ENCODE peak calls at places on chromosomes 7 and 10, in four cellular contexts. One of them, this sample, is unnamed.
A peak's percentile ranks its signal among the peaks of the same experiment; 100 is the strongest.

GRCh38 chr7:123198668-123199652 is 809 bp downstream of the SLC13A1 start:
- DNase-seq in WTC11: no peak
- DNase-seq in SK-N-SH: no peak
- DNase-seq in K562: no peak
- DNase-seq in this sample: no peak

GRCh38 chr10:119538632-119539358 is 3.7 kb downstream of the RGS10 start:
- DNase-seq in WTC11: no peak
- DNase-seq in SK-N-SH: no peak
- DNase-seq in K562: peak; percentile 77
- DNase-seq in this sample: no peak

GRCh38 chr10:25294032-25294926 is 119.5 kb downstream of the GPR158 start:
- DNase-seq in WTC11: no peak
- DNase-seq in SK-N-SH: no peak
- DNase-seq in K562: no peak
- DNase-seq in this sample: no peak

GRCh38 chr7:138848056-138848975 is 50.3 kb upstream of the ATP6V0A4 start:
- DNase-seq in WTC11: no peak
- DNase-seq in SK-N-SH: no peak
- DNase-seq in K562: no peak
- DNase-seq in this sample: no peak

GRCh38 chr7:108380527-108380926 is 75.7 kb downstream of the NRCAM start:
- DNase-seq in WTC11: no peak
- DNase-seq in SK-N-SH: no peak
- DNase-seq in K562: no peak
- DNase-seq in this sample: no peak

GRCh38 chr7:41570766-41571165 is 132.1 kb downstream of the INHBA start:
- DNase-seq in WTC11: no peak
- DNase-seq in SK-N-SH: no peak
- DNase-seq in K562: no peak
- DNase-seq in this sample: no peak

GRCh38 chr7:44990520-44991023 is 9.4 kb upstream of the CCM2 start:
- DNase-seq in WTC11: no peak
- DNase-seq in SK-N-SH: no peak
- DNase-seq in K562: no peak
- DNase-seq in this sample: no peak

GRCh38 chr10:131077724-131078123 is 233.8 kb downstream of the TCERG1L start:
- DNase-seq in WTC11: no peak
- DNase-seq in SK-N-SH: no peak
- DNase-seq in K562: no peak
- DNase-seq in this sample: no peak

GRCh38 chr10:120458432-120458831 is 1.4 kb downstream of the PLPP4 start:
- DNase-seq in WTC11: no peak
- DNase-seq in SK-N-SH: no peak
- DNase-seq in K562: no peak
- DNase-seq in this sample: no peak

GRCh38 chr7:111063166-111063565 is 27.8 kb upstream of the LRRN3 start:
- DNase-seq in WTC11: no peak
- DNase-seq in SK-N-SH: no peak
- DNase-seq in K562: no peak
- DNase-seq in this sample: no peak

GRCh38 chr7:32318300-32319018 is 171.7 kb downstream of the LSM5 start:
- DNase-seq in WTC11: peak; percentile 12
- DNase-seq in SK-N-SH: no peak
- DNase-seq in K562: no peak
- DNase-seq in this sample: no peak

GRCh38 chr10:31358688-31359330 is 39.8 kb downstream of the ZEB1 start:
- DNase-seq in WTC11: no peak
- DNase-seq in SK-N-SH: no peak
- DNase-seq in K562: no peak
- DNase-seq in this sample: no peak

GRCh38 chr7:15853832-15854470 is 167.5 kb upstream of the MEOX2 start:
- DNase-seq in WTC11: no peak
- DNase-seq in SK-N-SH: no peak
- DNase-seq in K562: no peak
- DNase-seq in this sample: no peak

GRCh38 chr10:129853236-129853946 is 110.7 kb downstream of the EBF3 start:
- DNase-seq in WTC11: no peak
- DNase-seq in SK-N-SH: peak; percentile 48
- DNase-seq in K562: peak; percentile 9
- DNase-seq in this sample: no peak

GRCh38 chr10:43362191-43362839 is 9.1 kb upstream of the FXYD4 start:
- DNase-seq in WTC11: peak; percentile 96
- DNase-seq in SK-N-SH: peak; percentile 98
- DNase-seq in K562: no peak
- DNase-seq in this sample: peak; percentile 75

GRCh38 chr10:77789861-77790260 is 136.7 kb downstream of the DLG5 start:
- DNase-seq in WTC11: no peak
- DNase-seq in SK-N-SH: no peak
- DNase-seq in K562: no peak
- DNase-seq in this sample: no peak

GRCh38 chr7:410395-410910 is 109.2 kb downstream of the PDGFA start:
- DNase-seq in WTC11: peak; percentile 8
- DNase-seq in SK-N-SH: peak; percentile 38
- DNase-seq in K562: no peak
- DNase-seq in this sample: no peak
- TF ChIP-seq CTCF in WTC11: no peak
- TF ChIP-seq CTCF in SK-N-SH: no peak
- TF ChIP-seq CTCF in K562: no peak
- TF ChIP-seq CTCF in this sample: no peak

GRCh38 chr10:35797187-35797586 is 155.1 kb upstream of the FZD8 start:
- DNase-seq in WTC11: no peak
- DNase-seq in SK-N-SH: no peak
- DNase-seq in K562: no peak
- DNase-seq in this sample: no peak

GRCh38 chr10:35794703-35795102 is 152.6 kb upstream of the FZD8 start:
- DNase-seq in WTC11: peak; percentile 22
- DNase-seq in SK-N-SH: no peak
- DNase-seq in K562: no peak
- DNase-seq in this sample: no peak

GRCh38 chr10:35795131-35795819 is 153.2 kb upstream of the FZD8 start:
- DNase-seq in WTC11: no peak
- DNase-seq in SK-N-SH: no peak
- DNase-seq in K562: no peak
- DNase-seq in this sample: no peak

GRCh38 chr10:35789996-35790395 is 147.9 kb upstream of the FZD8 start:
- DNase-seq in WTC11: no peak
- DNase-seq in SK-N-SH: no peak
- DNase-seq in K562: no peak
- DNase-seq in this sample: no peak

GRCh38 chr10:35792301-35792700 is 150.2 kb upstream of the FZD8 start:
- DNase-seq in WTC11: no peak
- DNase-seq in SK-N-SH: no peak
- DNase-seq in K562: no peak
- DNase-seq in this sample: no peak
- TF ChIP-seq USF1 in WTC11: no peak
- TF ChIP-seq USF1 in SK-N-SH: no peak
- TF ChIP-seq USF1 in K562: no peak
- TF ChIP-seq USF1 in this sample: no peak

DNA sequence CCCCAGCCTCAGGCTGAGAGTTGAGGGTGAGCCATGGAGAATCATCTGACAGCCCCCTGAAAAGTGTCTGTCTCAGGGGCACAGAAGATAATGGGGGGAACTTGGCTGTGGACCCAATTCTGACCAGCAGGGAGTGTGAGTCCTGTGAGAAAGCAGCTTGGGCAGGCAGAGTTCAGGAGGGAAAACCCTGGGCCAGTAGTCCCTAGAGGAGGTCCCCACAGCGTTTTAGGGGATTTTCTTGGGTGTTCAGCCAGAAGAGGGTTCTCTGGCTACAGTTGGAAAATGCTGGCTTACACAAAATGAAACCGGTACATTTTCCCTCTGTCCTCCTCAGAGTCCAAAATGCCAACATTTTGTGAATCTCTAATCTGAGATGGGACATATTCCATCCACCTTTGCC is 35.8 kb upstream of the TRIM8 start:
- DNase-seq in WTC11: no peak
- DNase-seq in SK-N-SH: no peak
- DNase-seq in K562: peak; percentile 45
- DNase-seq in this sample: peak; percentile 21
- TF ChIP-seq CTCF in WTC11: no peak
- TF ChIP-seq CTCF in SK-N-SH: no peak
- TF ChIP-seq CTCF in K562: peak; percentile 34
- TF ChIP-seq CTCF in this sample: peak; percentile 53

DNA sequence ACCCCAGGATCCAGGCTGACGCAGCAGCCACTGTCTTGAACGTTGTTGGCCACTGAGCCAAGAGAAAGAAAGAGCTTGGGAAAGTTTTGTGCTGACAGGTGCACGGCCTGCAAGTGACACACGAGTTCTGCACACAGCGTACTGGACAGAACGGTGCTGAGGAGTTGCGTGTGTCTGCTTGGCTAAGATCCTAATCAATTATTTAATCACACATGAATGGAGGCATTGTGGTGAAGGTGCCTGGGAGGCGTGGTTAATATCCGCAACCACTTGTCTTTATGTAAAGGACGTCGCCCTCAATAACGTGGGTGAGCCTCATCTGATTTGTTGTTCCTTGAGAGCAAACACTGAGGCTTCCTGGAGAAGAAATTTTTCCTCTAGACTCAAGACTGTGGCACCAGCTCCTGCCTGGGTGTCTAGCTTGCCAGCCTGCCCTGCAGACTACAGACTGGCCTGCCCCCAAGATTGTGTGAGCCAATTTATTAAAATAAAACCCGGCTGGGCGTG is 16.6 kb upstream of the GNA12 start:
- DNase-seq in WTC11: no peak
- DNase-seq in SK-N-SH: no peak
- DNase-seq in K562: no peak
- DNase-seq in this sample: no peak
- TF ChIP-seq USF1 in WTC11: no peak
- TF ChIP-seq USF1 in SK-N-SH: no peak
- TF ChIP-seq USF1 in K562: no peak
- TF ChIP-seq USF1 in this sample: no peak

DNA sequence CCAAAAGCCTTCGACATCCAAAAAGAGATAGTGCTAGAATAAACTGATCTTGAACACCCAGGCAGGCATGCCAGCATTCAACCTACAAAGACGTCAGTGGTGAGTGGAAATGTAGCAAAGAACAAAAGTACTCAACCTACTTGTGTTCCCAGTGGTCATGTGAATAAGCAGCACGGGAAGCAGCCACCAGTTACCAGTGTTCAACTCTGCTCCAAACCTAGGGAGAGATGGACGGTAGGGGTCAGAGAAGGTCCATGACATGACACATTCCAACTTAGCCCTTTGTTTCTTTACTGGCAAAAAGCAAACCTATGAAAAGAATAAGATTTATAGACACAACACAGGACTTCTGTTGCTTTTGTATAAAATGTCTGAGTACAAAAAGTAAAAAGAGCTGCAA is 511.4 kb downstream of the XPNPEP1 start:
- DNase-seq in WTC11: no peak
- DNase-seq in SK-N-SH: no peak
- DNase-seq in K562: no peak
- DNase-seq in this sample: no peak
- TF ChIP-seq CTCF in WTC11: no peak
- TF ChIP-seq CTCF in SK-N-SH: no peak
- TF ChIP-seq CTCF in K562: no peak
- TF ChIP-seq CTCF in this sample: no peak

DNA sequence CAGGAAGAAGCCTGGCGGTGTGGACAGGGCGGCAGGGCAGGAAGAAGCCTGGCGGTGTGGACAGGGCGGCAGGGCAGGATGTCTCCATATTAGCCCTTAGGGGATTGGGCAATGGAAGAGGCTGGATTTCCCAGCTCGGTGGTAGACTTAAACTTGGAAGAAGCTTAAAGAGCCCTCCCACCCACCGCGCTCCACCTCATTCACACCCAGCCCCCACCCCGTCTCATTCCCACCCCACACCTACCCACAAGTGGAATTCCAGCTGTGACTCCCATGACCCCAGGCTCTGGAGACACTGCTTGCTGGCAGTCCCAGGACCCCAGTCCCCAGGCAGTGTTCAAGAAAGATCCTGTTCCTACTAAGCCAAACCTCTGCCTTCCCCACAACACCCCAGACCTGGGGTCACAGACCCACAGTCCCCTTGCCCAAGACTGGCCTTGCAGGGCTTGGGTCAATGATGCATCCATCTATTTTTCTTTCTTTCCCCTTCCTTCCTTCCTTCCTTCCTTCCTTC is 34.0 kb downstream of the SPDYE6 start:
- DNase-seq in WTC11: no peak
- DNase-seq in SK-N-SH: peak; percentile 35
- DNase-seq in K562: no peak
- DNase-seq in this sample: no peak
- TF ChIP-seq USF1 in WTC11: no peak
- TF ChIP-seq USF1 in SK-N-SH: no peak
- TF ChIP-seq USF1 in K562: no peak
- TF ChIP-seq USF1 in this sample: no peak

DNA sequence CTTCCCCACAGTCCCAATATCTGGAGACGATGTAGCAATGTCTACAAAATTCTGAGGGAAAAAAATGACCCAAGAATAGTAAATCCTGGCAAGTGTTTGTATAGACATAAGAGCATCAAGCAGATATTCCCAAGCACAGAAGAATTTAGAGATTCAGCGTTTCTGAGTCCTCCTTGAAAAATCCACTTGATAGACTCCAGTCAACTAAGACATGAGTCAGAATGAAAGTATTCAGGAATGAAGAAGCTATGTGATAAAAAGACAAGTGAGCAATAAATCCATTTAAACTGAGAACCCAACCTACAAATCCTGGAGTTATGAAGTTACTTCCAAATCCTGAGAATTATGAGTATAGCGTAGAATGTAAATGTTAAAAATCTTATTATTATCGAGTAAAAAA is 86.1 kb upstream of the NPY start:
- DNase-seq in WTC11: no peak
- DNase-seq in SK-N-SH: no peak
- DNase-seq in K562: no peak
- DNase-seq in this sample: no peak
- TF ChIP-seq CTCF in WTC11: no peak
- TF ChIP-seq CTCF in SK-N-SH: no peak
- TF ChIP-seq CTCF in K562: no peak
- TF ChIP-seq CTCF in this sample: no peak

This sample was measured in GM12878.